ENCODE peak calls at places on chromosomes 5 and 9, in four cellular contexts. F, W, O and K are unnamed samples.
A peak's percentile ranks its signal among the peaks of the same experiment; 100 is the strongest.

GRCh38 chr5:120435129-120435528 is 29.0 kb upstream of the PRR16 start:
- DNase-seq in F (no peak), W (no peak), O (no peak), K (no peak)

GRCh38 chr9:72936266-72936665 is 16.6 kb downstream of the ALDH1A1 start:
- DNase-seq in F (no peak), W (no peak), O (no peak), K (no peak)

GRCh38 chr9:125732562-125732961 is 14.6 kb upstream of the PBX3 start:
- DNase-seq in F (no peak), W (no peak), O (peak; percentile 57), K (no peak)

GRCh38 chr9:127241354-127241753 is 23.2 kb upstream of the GARNL3 start:
- DNase-seq in F (no peak), W (no peak), O (no peak), K (no peak)

GRCh38 chr5:65769539-65769938 is 47.5 kb downstream of the NLN start:
- DNase-seq in F (peak; percentile 78), W (peak; percentile 88), O (no peak), K (peak; percentile 90)

GRCh38 chr9:76717176-76717575 is 47.1 kb upstream of the PCA3 start:
- DNase-seq in F (no peak), W (no peak), O (no peak), K (no peak)

GRCh38 chr9:21316860-21317259 is 11.7 kb upstream of the IFNA5 start:
- DNase-seq in F (peak; percentile 30), W (peak; percentile 27), O (no peak), K (no peak)

GRCh38 chr5:158976035-158976434 is 123.7 kb downstream of the EBF1 start:
- DNase-seq in F (peak; percentile 39), W (peak; percentile 82), O (peak; percentile 21), K (peak; percentile 42)

GRCh38 chr5:123371575-123372179 is 51.5 kb downstream of the CEP120 start:
- DNase-seq in F (no peak), W (peak; percentile 12), O (peak; percentile 65), K (peak; percentile 6)

GRCh38 chr5:3249401-3249800 is 346.2 kb upstream of the IRX1 start:
- DNase-seq in F (no peak), W (no peak), O (no peak), K (no peak)

GRCh38 chr9:130445268-130445983 is 665 bp downstream of the ASS1 start:
- DNase-seq in F (no peak), W (peak; percentile 50), O (peak; percentile 50), K (peak; percentile 40)

GRCh38 chr5:159415301-159415937 is 85.1 kb upstream of the IL12B start:
- DNase-seq in F (no peak), W (no peak), O (no peak), K (no peak)

GRCh38 chr5:1443991-1444360 is 1.3 kb downstream of the SLC6A3 start:
- DNase-seq in F (no peak), W (no peak), O (no peak), K (no peak)

GRCh38 chr5:132896685-132897084 is 23.2 kb downstream of the LEAP2 start:
- DNase-seq in F (no peak), W (no peak), O (no peak), K (no peak)

GRCh38 chr9:105296889-105297288 is 52.4 kb downstream of the SLC44A1 start:
- DNase-seq in F (peak; percentile 64), W (peak; percentile 98), O (peak; percentile 31), K (peak; percentile 93)

GRCh38 chr9:115913666-115914065 is 239.9 kb upstream of the PAPPA start:
- DNase-seq in F (no peak), W (no peak), O (no peak), K (no peak)

GRCh38 chr9:4084440-4084818 is 215.4 kb downstream of the GLIS3 start:
- DNase-seq in F (no peak), W (no peak), O (no peak), K (no peak)

GRCh38 chr5:151719228-151719861 is 32.6 kb upstream of the SPARC start:
- DNase-seq in F (no peak), W (no peak), O (peak; percentile 36), K (no peak)

GRCh38 chr5:72428664-72429063 is 78.5 kb downstream of the ZNF366 start:
- DNase-seq in F (no peak), W (no peak), O (no peak), K (no peak)

GRCh38 chr9:12851331-12851730 is 76.5 kb downstream of the LURAP1L start:
- DNase-seq in F (no peak), W (no peak), O (no peak), K (no peak)

GRCh38 chr5:37836173-37837100 is 3.4 kb downstream of the GDNF start:
- DNase-seq in F (no peak), W (no peak), O (peak; percentile 70), K (no peak)

GRCh38 chr5:73061593-73061992 is 58.8 kb upstream of the TMEM171 start:
- DNase-seq in F (no peak), W (no peak), O (no peak), K (no peak)

GRCh38 chr5:87347272-87347671 is 65.5 kb downstream of the CCNH start:
- DNase-seq in F (no peak), W (no peak), O (no peak), K (no peak)

GRCh38 chr5:139895647-139896046 is 100.0 kb downstream of the PSD2 start:
- DNase-seq in F (no peak), W (no peak), O (no peak), K (no peak)

GRCh38 chr9:136399176-136400037 is 563 bp downstream of the SNAPC4 start:
- DNase-seq in F (peak; percentile 66), W (peak; percentile 7), O (peak; percentile 48), K (no peak)

GRCh38 chr9:97547098-97547829 is 45.8 kb downstream of the TMOD1 start:
- DNase-seq in F (no peak), W (no peak), O (no peak), K (no peak)